ENCODE peak calls at places on chromosomes 1 and 21, in nine cellular contexts. One of them, this sample, is unnamed. For H3K4me1, the result is how much of the 10 kb centered on the place peaks cover.

GRCh38 chr1:246875041-246876026 is 56.4 kb downstream of the AHCTF1 start:
- DNase-seq in uterus: no peak
- DNase-seq in endothelial cell of umbilical vein: no peak
- DNase-seq in sigmoid colon: no peak
- DNase-seq in transverse colon: peak
- DNase-seq in tibial nerve: no peak
- DNase-seq in IMR-90: peak
- DNase-seq in breast epithelium: no peak
- DNase-seq in A549: no peak
- DNase-seq in this sample: no peak

GRCh38 chr1:200029035-200029623 is 1.6 kb downstream of the NR5A2 start:
- DNase-seq in uterus: no peak
- DNase-seq in endothelial cell of umbilical vein: peak
- DNase-seq in sigmoid colon: no peak
- DNase-seq in transverse colon: peak
- DNase-seq in tibial nerve: no peak
- DNase-seq in IMR-90: peak
- DNase-seq in breast epithelium: no peak
- DNase-seq in A549: peak
- DNase-seq in this sample: peak

GRCh38 chr1:32327204-32327603 is 8.8 kb downstream of the MARCKSL1 start:
- DNase-seq in uterus: no peak
- DNase-seq in endothelial cell of umbilical vein: no peak
- DNase-seq in sigmoid colon: no peak
- DNase-seq in transverse colon: no peak
- DNase-seq in tibial nerve: no peak
- DNase-seq in IMR-90: no peak
- DNase-seq in breast epithelium: no peak
- DNase-seq in A549: no peak
- DNase-seq in this sample: no peak

GRCh38 chr1:89527256-89527655 is 2.6 kb downstream of the LRRC8B start:
- DNase-seq in uterus: no peak
- DNase-seq in endothelial cell of umbilical vein: no peak
- DNase-seq in sigmoid colon: no peak
- DNase-seq in transverse colon: no peak
- DNase-seq in tibial nerve: no peak
- DNase-seq in IMR-90: no peak
- DNase-seq in breast epithelium: no peak
- DNase-seq in A549: no peak
- DNase-seq in this sample: no peak

GRCh38 chr1:197924516-197925123 is 7.4 kb downstream of the LHX9 start:
- DNase-seq in uterus: no peak
- DNase-seq in endothelial cell of umbilical vein: peak
- DNase-seq in sigmoid colon: no peak
- DNase-seq in transverse colon: no peak
- DNase-seq in tibial nerve: peak
- DNase-seq in IMR-90: peak
- DNase-seq in breast epithelium: no peak
- DNase-seq in A549: peak
- DNase-seq in this sample: no peak

GRCh38 chr1:6321205-6321604 is 60.3 kb upstream of the GPR153 start:
- DNase-seq in uterus: no peak
- DNase-seq in endothelial cell of umbilical vein: no peak
- DNase-seq in sigmoid colon: no peak
- DNase-seq in transverse colon: no peak
- DNase-seq in tibial nerve: no peak
- DNase-seq in IMR-90: no peak
- DNase-seq in breast epithelium: no peak
- DNase-seq in A549: no peak
- DNase-seq in this sample: no peak

GRCh38 chr1:35577071-35577998 is 4.2 kb downstream of the TFAP2E start:
- DNase-seq in uterus: no peak
- DNase-seq in endothelial cell of umbilical vein: peak
- DNase-seq in sigmoid colon: no peak
- DNase-seq in transverse colon: peak
- DNase-seq in tibial nerve: peak
- DNase-seq in IMR-90: no peak
- DNase-seq in breast epithelium: no peak
- DNase-seq in A549: no peak
- DNase-seq in this sample: no peak

GRCh38 chr1:186828612-186829542 is at the start of gene PLA2G4A:
- DNase-seq in uterus: peak
- DNase-seq in endothelial cell of umbilical vein: peak
- DNase-seq in sigmoid colon: peak
- DNase-seq in transverse colon: peak
- DNase-seq in tibial nerve: peak
- DNase-seq in IMR-90: peak
- DNase-seq in breast epithelium: peak
- DNase-seq in A549: peak
- DNase-seq in this sample: no peak

GRCh38 chr21:45570826-45571601 is 28.8 kb upstream of the SLC19A1 start:
- DNase-seq in uterus: peak
- DNase-seq in endothelial cell of umbilical vein: no peak
- DNase-seq in sigmoid colon: peak
- DNase-seq in transverse colon: no peak
- DNase-seq in tibial nerve: no peak
- DNase-seq in IMR-90: peak
- DNase-seq in breast epithelium: no peak
- DNase-seq in A549: no peak
- DNase-seq in this sample: no peak

GRCh38 chr1:171506525-171507304 is 21.4 kb downstream of the PRRC2C start:
- DNase-seq in uterus: no peak
- DNase-seq in endothelial cell of umbilical vein: peak
- DNase-seq in sigmoid colon: no peak
- DNase-seq in transverse colon: no peak
- DNase-seq in tibial nerve: no peak
- DNase-seq in IMR-90: peak
- DNase-seq in breast epithelium: no peak
- DNase-seq in A549: no peak
- DNase-seq in this sample: no peak

GRCh38 chr1:183209533-183210158 is 23.6 kb downstream of the LAMC2 start:
- DNase-seq in uterus: no peak
- DNase-seq in endothelial cell of umbilical vein: no peak
- DNase-seq in sigmoid colon: no peak
- DNase-seq in transverse colon: no peak
- DNase-seq in tibial nerve: no peak
- DNase-seq in IMR-90: peak
- DNase-seq in breast epithelium: no peak
- DNase-seq in A549: peak
- DNase-seq in this sample: no peak

GRCh38 chr1:40140211-40140709 is 20.9 kb upstream of the RLF start:
- DNase-seq in uterus: no peak
- DNase-seq in endothelial cell of umbilical vein: no peak
- DNase-seq in sigmoid colon: no peak
- DNase-seq in transverse colon: no peak
- DNase-seq in tibial nerve: no peak
- DNase-seq in IMR-90: peak
- DNase-seq in breast epithelium: no peak
- DNase-seq in A549: no peak
- DNase-seq in this sample: no peak

GRCh38 chr1:81801834-81802531 is 1.2 kb downstream of the ADGRL2 start:
- DNase-seq in uterus: peak
- DNase-seq in endothelial cell of umbilical vein: peak
- DNase-seq in sigmoid colon: peak
- DNase-seq in transverse colon: no peak
- DNase-seq in tibial nerve: peak
- DNase-seq in IMR-90: peak
- DNase-seq in breast epithelium: peak
- DNase-seq in A549: no peak
- DNase-seq in this sample: peak

GRCh38 chr1:149986486-149987296 is 23.8 kb downstream of the OTUD7B start:
- DNase-seq in uterus: no peak
- DNase-seq in endothelial cell of umbilical vein: no peak
- DNase-seq in sigmoid colon: no peak
- DNase-seq in transverse colon: no peak
- DNase-seq in tibial nerve: no peak
- DNase-seq in IMR-90: peak
- DNase-seq in breast epithelium: no peak
- DNase-seq in A549: no peak
- DNase-seq in this sample: no peak

GRCh38 chr1:16018308-16018707 is 465 bp upstream of the HSPB7 start:
- DNase-seq in uterus: no peak
- DNase-seq in endothelial cell of umbilical vein: no peak
- DNase-seq in sigmoid colon: no peak
- DNase-seq in transverse colon: no peak
- DNase-seq in tibial nerve: no peak
- DNase-seq in IMR-90: no peak
- DNase-seq in breast epithelium: no peak
- DNase-seq in A549: no peak
- DNase-seq in this sample: no peak

GRCh38 chr1:16021681-16022080 is at the start of gene CLCNKA:
- DNase-seq in uterus: no peak
- DNase-seq in endothelial cell of umbilical vein: no peak
- DNase-seq in sigmoid colon: no peak
- DNase-seq in transverse colon: no peak
- DNase-seq in tibial nerve: no peak
- DNase-seq in IMR-90: no peak
- DNase-seq in breast epithelium: no peak
- DNase-seq in A549: no peak
- DNase-seq in this sample: peak

GRCh38 chr1:16018749-16019515 is 1.1 kb upstream of the HSPB7 start:
- DNase-seq in uterus: no peak
- DNase-seq in endothelial cell of umbilical vein: no peak
- DNase-seq in sigmoid colon: no peak
- DNase-seq in transverse colon: no peak
- DNase-seq in tibial nerve: no peak
- DNase-seq in IMR-90: no peak
- DNase-seq in breast epithelium: no peak
- DNase-seq in A549: no peak
- DNase-seq in this sample: no peak

GRCh38 chr1:16020325-16020724 is 1.5 kb upstream of the CLCNKA start:
- DNase-seq in uterus: no peak
- DNase-seq in endothelial cell of umbilical vein: no peak
- DNase-seq in sigmoid colon: no peak
- DNase-seq in transverse colon: no peak
- DNase-seq in tibial nerve: no peak
- DNase-seq in IMR-90: no peak
- DNase-seq in breast epithelium: no peak
- DNase-seq in A549: no peak
- DNase-seq in this sample: no peak

GRCh38 chr1:16019580-16020277 is 1.9 kb upstream of the HSPB7 start:
- DNase-seq in uterus: peak
- DNase-seq in endothelial cell of umbilical vein: no peak
- DNase-seq in sigmoid colon: peak
- DNase-seq in transverse colon: no peak
- DNase-seq in tibial nerve: no peak
- DNase-seq in IMR-90: peak
- DNase-seq in breast epithelium: no peak
- DNase-seq in A549: no peak
- DNase-seq in this sample: peak
- H3K4me1 ChIP-seq in uterus: under half
- H3K4me1 ChIP-seq in endothelial cell of umbilical vein: under half
- H3K4me1 ChIP-seq in sigmoid colon: half or more
- H3K4me1 ChIP-seq in transverse colon: under half
- H3K4me1 ChIP-seq in tibial nerve: under half
- H3K4me1 ChIP-seq in IMR-90: under half
- H3K4me1 ChIP-seq in breast epithelium: under half
- H3K4me1 ChIP-seq in A549: under half
- H3K4me1 ChIP-seq in this sample: under half

GRCh38 chr1:214551436-214552173 is at the start of gene PTPN14:
- DNase-seq in uterus: peak
- DNase-seq in endothelial cell of umbilical vein: peak
- DNase-seq in sigmoid colon: peak
- DNase-seq in transverse colon: peak
- DNase-seq in tibial nerve: peak
- DNase-seq in IMR-90: peak
- DNase-seq in breast epithelium: peak
- DNase-seq in A549: peak
- DNase-seq in this sample: peak

GRCh38 chr1:214550339-214551051 is 907 bp downstream of the PTPN14 start:
- DNase-seq in uterus: peak
- DNase-seq in endothelial cell of umbilical vein: no peak
- DNase-seq in sigmoid colon: no peak
- DNase-seq in transverse colon: no peak
- DNase-seq in tibial nerve: no peak
- DNase-seq in IMR-90: no peak
- DNase-seq in breast epithelium: no peak
- DNase-seq in A549: peak
- DNase-seq in this sample: no peak

GRCh38 chr1:214553142-214553710 is 1.8 kb upstream of the PTPN14 start:
- DNase-seq in uterus: no peak
- DNase-seq in endothelial cell of umbilical vein: peak
- DNase-seq in sigmoid colon: no peak
- DNase-seq in transverse colon: no peak
- DNase-seq in tibial nerve: no peak
- DNase-seq in IMR-90: no peak
- DNase-seq in breast epithelium: no peak
- DNase-seq in A549: no peak
- DNase-seq in this sample: no peak

GRCh38 chr1:214551052-214551435 is 358 bp downstream of the PTPN14 start:
- DNase-seq in uterus: peak
- DNase-seq in endothelial cell of umbilical vein: no peak
- DNase-seq in sigmoid colon: peak
- DNase-seq in transverse colon: peak
- DNase-seq in tibial nerve: peak
- DNase-seq in IMR-90: no peak
- DNase-seq in breast epithelium: peak
- DNase-seq in A549: peak
- DNase-seq in this sample: peak

DNA sequence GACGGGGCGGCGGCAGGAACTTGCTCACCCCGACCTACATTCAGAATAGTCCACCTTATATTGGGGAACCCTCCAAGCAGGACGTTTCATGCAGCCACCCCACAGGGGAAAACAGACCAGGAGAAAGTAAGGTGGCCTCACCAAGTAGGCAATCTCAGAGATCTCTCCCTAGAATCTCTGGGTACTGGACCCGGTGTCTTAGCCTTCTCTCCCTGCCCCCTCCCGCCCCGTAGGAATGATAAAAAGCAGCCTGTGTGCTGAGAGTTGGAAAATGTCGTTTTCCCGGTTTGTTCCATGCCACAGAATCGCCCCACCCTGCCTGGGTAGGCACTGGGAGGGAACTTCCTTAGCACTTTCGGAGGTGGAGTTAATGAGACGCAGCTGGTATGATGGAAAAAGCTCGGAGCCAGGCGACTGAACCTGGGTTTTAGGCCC is 789 bp upstream of the PTPN14 start:
- DNase-seq in uterus: peak
- DNase-seq in endothelial cell of umbilical vein: peak
- DNase-seq in sigmoid colon: peak
- DNase-seq in transverse colon: peak
- DNase-seq in tibial nerve: peak
- DNase-seq in IMR-90: peak
- DNase-seq in breast epithelium: peak
- DNase-seq in A549: peak
- DNase-seq in this sample: peak
- TF ChIP-seq POLR2A in uterus: no peak
- TF ChIP-seq POLR2A in endothelial cell of umbilical vein: peak
- TF ChIP-seq POLR2A in sigmoid colon: no peak
- TF ChIP-seq POLR2A in transverse colon: no peak
- TF ChIP-seq POLR2A in tibial nerve: no peak
- TF ChIP-seq POLR2A in IMR-90: peak
- TF ChIP-seq POLR2A in breast epithelium: no peak
- TF ChIP-seq POLR2A in A549: peak
- TF ChIP-seq POLR2A in this sample: no peak

GRCh38 chr1:228044961-228045360 is 37.5 kb upstream of the ARF1 start:
- DNase-seq in uterus: no peak
- DNase-seq in endothelial cell of umbilical vein: no peak
- DNase-seq in sigmoid colon: peak
- DNase-seq in transverse colon: no peak
- DNase-seq in tibial nerve: no peak
- DNase-seq in IMR-90: no peak
- DNase-seq in breast epithelium: no peak
- DNase-seq in A549: no peak
- DNase-seq in this sample: no peak
- H3K4me1 ChIP-seq in uterus: under half
- H3K4me1 ChIP-seq in endothelial cell of umbilical vein: under half
- H3K4me1 ChIP-seq in sigmoid colon: under half
- H3K4me1 ChIP-seq in transverse colon: under half
- H3K4me1 ChIP-seq in tibial nerve: under half
- H3K4me1 ChIP-seq in IMR-90: under half
- H3K4me1 ChIP-seq in breast epithelium: under half
- H3K4me1 ChIP-seq in A549: under half
- H3K4me1 ChIP-seq in this sample: under half

GRCh38 chr1:51729156-51729823 is 112.4 kb downstream of the OSBPL9 start:
- DNase-seq in uterus: peak
- DNase-seq in endothelial cell of umbilical vein: peak
- DNase-seq in sigmoid colon: peak
- DNase-seq in transverse colon: peak
- DNase-seq in tibial nerve: peak
- DNase-seq in IMR-90: peak
- DNase-seq in breast epithelium: peak
- DNase-seq in A549: peak
- DNase-seq in this sample: peak
- TF ChIP-seq POLR2A in uterus: no peak
- TF ChIP-seq POLR2A in endothelial cell of umbilical vein: no peak
- TF ChIP-seq POLR2A in sigmoid colon: no peak
- TF ChIP-seq POLR2A in transverse colon: peak
- TF ChIP-seq POLR2A in tibial nerve: no peak
- TF ChIP-seq POLR2A in IMR-90: peak
- TF ChIP-seq POLR2A in breast epithelium: no peak
- TF ChIP-seq POLR2A in A549: peak
- TF ChIP-seq POLR2A in this sample: peak

This sample was measured in heart left ventricle.